ENCODE peak calls at places on chromosomes 5 and 9, in seven cellular contexts. One of them, this sample, is unnamed.

GRCh38 chr9:2180171-2180570 is 165.0 kb downstream of the SMARCA2 start:
- DNase-seq in IMR-90: no peak
- DNase-seq in psoas muscle: no peak
- DNase-seq in transverse colon: no peak
- DNase-seq in astrocyte of the spinal cord: no peak
- DNase-seq in hepatocyte: no peak
- DNase-seq in uterus: no peak
- DNase-seq in this sample: no peak

GRCh38 chr5:116455061-116455460 is 119.6 kb downstream of the SEMA6A start:
- DNase-seq in IMR-90: peak; percentile 6
- DNase-seq in psoas muscle: no peak
- DNase-seq in hepatocyte: no peak
- DNase-seq in uterus: no peak
- DNase-seq in astrocyte of the spinal cord: peak; percentile 63
- DNase-seq in transverse colon: no peak
- DNase-seq in this sample: no peak

GRCh38 chr5:18732556-18733479 is 1098.6 kb downstream of the TAF11L14 start:
- DNase-seq in uterus: no peak
- DNase-seq in transverse colon: no peak
- DNase-seq in IMR-90: no peak
- DNase-seq in psoas muscle: no peak
- DNase-seq in hepatocyte: no peak
- DNase-seq in astrocyte of the spinal cord: no peak
- DNase-seq in this sample: no peak

GRCh38 chr9:95325221-95325620 is 7.7 kb upstream of the FANCC start:
- DNase-seq in uterus: no peak
- DNase-seq in astrocyte of the spinal cord: no peak
- DNase-seq in psoas muscle: no peak
- DNase-seq in IMR-90: no peak
- DNase-seq in hepatocyte: no peak
- DNase-seq in transverse colon: no peak
- DNase-seq in this sample: no peak

GRCh38 chr5:145946112-145946861 is 9.9 kb downstream of the SH3RF2 start:
- DNase-seq in hepatocyte: peak; percentile 41
- DNase-seq in psoas muscle: peak; percentile 21
- DNase-seq in IMR-90: peak; percentile 84
- DNase-seq in astrocyte of the spinal cord: peak; percentile 76
- DNase-seq in uterus: no peak
- DNase-seq in transverse colon: no peak
- DNase-seq in this sample: peak; percentile 49

GRCh38 chr5:44046581-44047327 is 342.5 kb downstream of the FGF10 start:
- DNase-seq in transverse colon: no peak
- DNase-seq in IMR-90: no peak
- DNase-seq in astrocyte of the spinal cord: no peak
- DNase-seq in uterus: peak; percentile 38
- DNase-seq in hepatocyte: no peak
- DNase-seq in psoas muscle: no peak
- DNase-seq in this sample: no peak

GRCh38 chr9:135083831-135084230 is 3.6 kb upstream of the OLFM1 start:
- DNase-seq in transverse colon: peak; percentile 26
- DNase-seq in astrocyte of the spinal cord: no peak
- DNase-seq in hepatocyte: peak; percentile 37
- DNase-seq in IMR-90: no peak
- DNase-seq in uterus: no peak
- DNase-seq in psoas muscle: no peak
- DNase-seq in this sample: no peak

GRCh38 chr9:93679536-93680444 is 103.4 kb downstream of the PHF2 start:
- DNase-seq in transverse colon: no peak
- DNase-seq in uterus: peak; percentile 7
- DNase-seq in astrocyte of the spinal cord: no peak
- DNase-seq in psoas muscle: no peak
- DNase-seq in hepatocyte: no peak
- DNase-seq in IMR-90: no peak
- DNase-seq in this sample: no peak

GRCh38 chr5:758698-759053 is 25.9 kb downstream of the ZDHHC11B start:
- DNase-seq in hepatocyte: no peak
- DNase-seq in transverse colon: no peak
- DNase-seq in psoas muscle: peak; percentile 49
- DNase-seq in IMR-90: no peak
- DNase-seq in uterus: no peak
- DNase-seq in astrocyte of the spinal cord: no peak
- DNase-seq in this sample: no peak

GRCh38 chr9:136551401-136552116 is 5.7 kb upstream of the NOTCH1 start:
- DNase-seq in IMR-90: peak; percentile 64
- DNase-seq in uterus: peak; percentile 92
- DNase-seq in psoas muscle: peak; percentile 74
- DNase-seq in transverse colon: peak; percentile 79
- DNase-seq in hepatocyte: peak; percentile 84
- DNase-seq in astrocyte of the spinal cord: peak; percentile 56
- DNase-seq in this sample: no peak

GRCh38 chr5:141411575-141411974 is 1.2 kb upstream of the PCDHGA10 start:
- DNase-seq in transverse colon: no peak
- DNase-seq in psoas muscle: no peak
- DNase-seq in IMR-90: no peak
- DNase-seq in uterus: no peak
- DNase-seq in astrocyte of the spinal cord: no peak
- DNase-seq in hepatocyte: no peak
- DNase-seq in this sample: no peak

GRCh38 chr5:141409598-141410306 is 1.9 kb downstream of the PCDHGB6 start:
- DNase-seq in hepatocyte: no peak
- DNase-seq in IMR-90: no peak
- DNase-seq in psoas muscle: no peak
- DNase-seq in astrocyte of the spinal cord: no peak
- DNase-seq in uterus: no peak
- DNase-seq in transverse colon: no peak
- DNase-seq in this sample: no peak

GRCh38 chr5:141413540-141414069 is 818 bp downstream of the PCDHGA10 start:
- DNase-seq in astrocyte of the spinal cord: no peak
- DNase-seq in psoas muscle: no peak
- DNase-seq in hepatocyte: no peak
- DNase-seq in transverse colon: no peak
- DNase-seq in uterus: no peak
- DNase-seq in IMR-90: no peak
- DNase-seq in this sample: no peak

DNA sequence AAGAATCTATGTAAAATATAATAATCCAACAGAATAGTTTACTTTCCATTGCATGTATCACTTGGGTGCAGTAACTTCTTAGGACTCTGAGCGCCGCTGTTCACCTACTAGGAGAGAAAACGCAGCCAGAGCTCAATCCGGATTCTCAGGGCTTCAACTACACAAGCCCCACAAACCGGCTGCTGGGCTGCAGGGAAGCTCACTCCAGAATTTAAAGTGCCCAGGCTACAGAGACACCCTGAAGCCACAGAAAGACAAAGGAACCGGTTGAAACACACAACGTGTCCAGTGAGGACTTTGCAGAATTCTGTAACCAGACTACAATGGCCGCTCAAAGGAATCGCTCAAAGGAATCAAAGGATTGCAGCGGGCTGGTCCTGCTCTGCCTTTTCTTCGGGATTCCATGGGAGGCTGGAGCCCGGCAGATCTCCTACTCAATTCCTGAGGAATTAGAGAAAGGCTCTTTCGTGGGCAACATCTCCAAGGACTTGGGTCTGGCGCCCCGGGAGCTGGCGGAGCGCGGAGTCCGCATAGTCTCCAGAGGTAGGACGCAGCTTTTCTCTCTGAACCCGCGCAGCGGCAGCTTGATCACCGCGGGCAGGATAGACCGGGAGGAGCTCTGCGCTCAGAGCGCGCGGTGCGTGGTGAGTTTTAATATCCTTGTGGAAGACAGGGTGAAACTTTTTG is at the start of gene PCDHGA10:
- DNase-seq in uterus: no peak
- DNase-seq in IMR-90: peak; percentile 80
- DNase-seq in psoas muscle: peak; percentile 43
- DNase-seq in astrocyte of the spinal cord: peak; percentile 76
- DNase-seq in hepatocyte: peak; percentile 74
- DNase-seq in transverse colon: peak; percentile 62
- DNase-seq in this sample: peak; percentile 53
- H3K4me3 ChIP-seq in uterus: no peak within 1 kb of the TSS
- H3K4me3 ChIP-seq in IMR-90: peak within 1 kb of the TSS; percentile 55
- H3K4me3 ChIP-seq in psoas muscle: peak within 1 kb of the TSS; percentile 62
- H3K4me3 ChIP-seq in astrocyte of the spinal cord: peak within 1 kb of the TSS; percentile 43
- H3K4me3 ChIP-seq in hepatocyte: peak within 1 kb of the TSS; percentile 44
- H3K4me3 ChIP-seq in transverse colon: no peak within 1 kb of the TSS
- H3K4me3 ChIP-seq in this sample: peak within 1 kb of the TSS; percentile 49

GRCh38 chr9:82105729-82106128 is 117.2 kb downstream of the SPATA31D1 start:
- DNase-seq in transverse colon: no peak
- DNase-seq in astrocyte of the spinal cord: no peak
- DNase-seq in psoas muscle: no peak
- DNase-seq in uterus: no peak
- DNase-seq in IMR-90: no peak
- DNase-seq in hepatocyte: peak; percentile 32
- DNase-seq in this sample: no peak
- TF ChIP-seq CTCF in transverse colon: no peak
- TF ChIP-seq CTCF in astrocyte of the spinal cord: no peak
- TF ChIP-seq CTCF in psoas muscle: no peak
- TF ChIP-seq CTCF in uterus: no peak
- TF ChIP-seq CTCF in IMR-90: no peak
- TF ChIP-seq CTCF in hepatocyte: peak; percentile 34
- TF ChIP-seq CTCF in this sample: no peak

DNA sequence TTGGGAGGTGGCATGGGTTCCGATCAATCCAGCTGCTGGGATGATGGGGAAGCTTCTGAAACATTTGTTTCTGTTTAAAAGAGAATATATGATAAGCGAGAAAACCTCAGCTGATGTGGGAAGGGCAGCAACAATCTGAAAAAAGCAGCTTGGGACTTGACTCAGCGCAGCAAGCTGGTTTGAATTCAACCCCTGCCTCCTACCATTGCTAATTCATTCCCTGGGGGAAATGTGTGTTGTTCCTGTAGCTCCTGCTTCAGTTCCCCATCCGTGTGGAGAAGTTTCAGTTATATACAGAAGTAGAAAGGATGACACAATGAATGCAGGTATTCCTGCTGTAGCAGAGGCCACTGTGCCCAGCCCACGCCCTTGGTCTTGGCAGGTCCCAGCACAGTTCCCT is 145.1 kb downstream of the NXNL2 start:
- DNase-seq in transverse colon: no peak
- DNase-seq in IMR-90: no peak
- DNase-seq in psoas muscle: no peak
- DNase-seq in hepatocyte: no peak
- DNase-seq in astrocyte of the spinal cord: no peak
- DNase-seq in uterus: no peak
- DNase-seq in this sample: no peak
- H3K4me3 ChIP-seq in transverse colon: no peak overlapping the region
- H3K4me3 ChIP-seq in IMR-90: no peak overlapping the region
- H3K4me3 ChIP-seq in psoas muscle: no peak overlapping the region
- H3K4me3 ChIP-seq in hepatocyte: no peak overlapping the region
- H3K4me3 ChIP-seq in astrocyte of the spinal cord: no peak overlapping the region
- H3K4me3 ChIP-seq in uterus: no peak overlapping the region
- H3K4me3 ChIP-seq in this sample: no peak overlapping the region

GRCh38 chr9:127866535-127866934 is 10.9 kb downstream of the AK1 start:
- DNase-seq in astrocyte of the spinal cord: no peak
- DNase-seq in uterus: no peak
- DNase-seq in hepatocyte: no peak
- DNase-seq in psoas muscle: no peak
- DNase-seq in IMR-90: no peak
- DNase-seq in transverse colon: no peak
- DNase-seq in this sample: no peak

GRCh38 chr9:127869310-127870152 is 7.9 kb downstream of the AK1 start:
- DNase-seq in transverse colon: peak; percentile 92
- DNase-seq in uterus: peak; percentile 90
- DNase-seq in psoas muscle: peak; percentile 91
- DNase-seq in hepatocyte: peak; percentile 91
- DNase-seq in astrocyte of the spinal cord: peak; percentile 73
- DNase-seq in IMR-90: peak; percentile 67
- DNase-seq in this sample: peak; percentile 58

GRCh38 chr9:127870887-127871286 is 6.6 kb downstream of the AK1 start:
- DNase-seq in astrocyte of the spinal cord: no peak
- DNase-seq in IMR-90: no peak
- DNase-seq in hepatocyte: no peak
- DNase-seq in transverse colon: no peak
- DNase-seq in psoas muscle: no peak
- DNase-seq in uterus: no peak
- DNase-seq in this sample: no peak

GRCh38 chr9:127867356-127868277 is 9.9 kb downstream of the AK1 start:
- DNase-seq in transverse colon: no peak
- DNase-seq in hepatocyte: no peak
- DNase-seq in uterus: peak; percentile 54
- DNase-seq in astrocyte of the spinal cord: no peak
- DNase-seq in psoas muscle: no peak
- DNase-seq in IMR-90: no peak
- DNase-seq in this sample: no peak

DNA sequence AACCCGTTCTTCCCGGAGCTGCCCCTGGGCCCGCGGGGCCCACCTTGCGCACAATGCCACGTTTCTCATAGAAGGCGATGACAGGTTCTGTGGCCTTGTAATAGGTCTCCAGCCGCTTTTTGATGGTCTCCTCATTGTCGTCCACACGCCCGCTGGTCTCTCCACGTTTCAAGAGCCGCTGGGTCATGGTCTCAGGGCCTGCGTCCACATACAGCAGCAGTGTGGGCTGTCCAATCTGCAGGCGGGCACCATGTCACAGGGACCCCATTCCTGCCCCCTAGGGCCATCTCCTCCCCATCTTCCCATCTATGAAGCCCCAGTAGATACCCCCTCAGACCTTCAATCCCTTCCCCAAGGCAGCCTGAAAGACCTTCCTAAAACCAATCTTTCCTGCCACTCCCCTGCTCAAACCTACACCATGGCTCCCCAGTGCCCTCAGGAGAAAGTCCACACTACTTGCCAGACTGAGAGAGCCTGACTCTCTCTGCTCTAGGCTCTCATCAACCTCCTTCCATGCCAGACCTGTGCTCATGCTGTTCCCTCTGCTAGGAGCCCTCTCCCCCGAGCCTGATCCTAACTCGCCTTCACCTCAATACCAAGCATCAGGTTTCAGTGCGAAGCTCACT is 9.1 kb downstream of the AK1 start:
- DNase-seq in hepatocyte: no peak
- DNase-seq in IMR-90: no peak
- DNase-seq in uterus: no peak
- DNase-seq in transverse colon: no peak
- DNase-seq in psoas muscle: no peak
- DNase-seq in astrocyte of the spinal cord: no peak
- DNase-seq in this sample: no peak
- TF ChIP-seq CTCF in hepatocyte: no peak
- TF ChIP-seq CTCF in IMR-90: no peak
- TF ChIP-seq CTCF in uterus: no peak
- TF ChIP-seq CTCF in transverse colon: no peak
- TF ChIP-seq CTCF in psoas muscle: no peak
- TF ChIP-seq CTCF in astrocyte of the spinal cord: no peak
- TF ChIP-seq CTCF in this sample: no peak

DNA sequence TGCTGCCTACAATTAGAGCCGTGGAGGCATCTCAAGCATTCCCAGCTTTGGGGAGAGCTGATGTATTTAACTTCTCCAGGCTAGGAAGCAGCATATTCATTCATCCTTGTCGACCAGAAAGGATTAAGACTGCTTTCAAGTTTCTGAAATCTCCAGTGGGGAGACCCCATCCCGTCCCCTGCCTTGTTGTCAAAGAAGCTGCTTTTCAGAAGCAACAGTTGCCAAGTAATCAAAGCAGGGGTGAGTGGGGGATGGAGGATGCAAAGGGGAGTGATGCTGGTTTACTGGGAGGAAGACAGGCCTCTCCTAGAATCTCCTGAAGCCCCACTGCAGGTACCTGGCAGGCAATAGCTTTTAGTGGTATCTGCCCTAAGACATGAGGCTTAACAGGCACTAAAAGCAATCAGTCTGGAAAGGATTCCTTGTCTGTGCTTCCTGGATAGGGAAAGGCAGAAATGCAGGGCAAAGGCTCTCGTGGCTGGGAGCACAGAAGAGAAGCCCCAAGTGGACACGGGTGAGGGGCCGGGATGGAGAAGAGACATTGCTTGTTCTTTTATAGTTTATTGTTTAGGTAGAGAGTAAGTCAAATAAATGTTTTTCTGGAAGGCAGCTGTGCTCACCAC is 40.2 kb downstream of the CCNJL start:
- DNase-seq in psoas muscle: no peak
- DNase-seq in IMR-90: no peak
- DNase-seq in transverse colon: no peak
- DNase-seq in astrocyte of the spinal cord: no peak
- DNase-seq in uterus: no peak
- DNase-seq in hepatocyte: no peak
- DNase-seq in this sample: no peak
- H3K4me3 ChIP-seq in psoas muscle: no peak overlapping the region
- H3K4me3 ChIP-seq in IMR-90: no peak overlapping the region
- H3K4me3 ChIP-seq in transverse colon: no peak overlapping the region
- H3K4me3 ChIP-seq in astrocyte of the spinal cord: no peak overlapping the region
- H3K4me3 ChIP-seq in uterus: no peak overlapping the region
- H3K4me3 ChIP-seq in hepatocyte: no peak overlapping the region
- H3K4me3 ChIP-seq in this sample: no peak overlapping the region

This sample was measured in astrocyte of the cerebellum.